ENCODE peak calls at places on chromosomes 4 and X, in eight cellular contexts. One of them, this sample, is unnamed.

GRCh38 chr4:81688085-81688484 is 216.4 kb upstream of the RASGEF1B start:
- DNase-seq in sigmoid colon: no peak
- DNase-seq in colonic mucosa: no peak
- DNase-seq in testis: no peak
- DNase-seq in fibroblast of lung: no peak
- DNase-seq in stomach: no peak
- DNase-seq in heart right ventricle: no peak
- DNase-seq in psoas muscle: no peak
- DNase-seq in this sample: no peak

GRCh38 chr4:139177049-139177887 is at the start of gene ELF2:
- DNase-seq in sigmoid colon: peak; percentile 98
- DNase-seq in colonic mucosa: peak; percentile 94
- DNase-seq in testis: peak; percentile 94
- DNase-seq in fibroblast of lung: peak; percentile 87
- DNase-seq in stomach: peak; percentile 94
- DNase-seq in heart right ventricle: peak; percentile 95
- DNase-seq in psoas muscle: peak; percentile 98
- DNase-seq in this sample: peak; percentile 98

GRCh38 chr4:37780444-37781133 is 45.9 kb upstream of the PGM2 start:
- DNase-seq in sigmoid colon: no peak
- DNase-seq in colonic mucosa: no peak
- DNase-seq in testis: no peak
- DNase-seq in fibroblast of lung: peak; percentile 19
- DNase-seq in stomach: peak; percentile 34
- DNase-seq in heart right ventricle: peak; percentile 31
- DNase-seq in psoas muscle: no peak
- DNase-seq in this sample: no peak

GRCh38 chr4:176443646-176444409 is 124.1 kb downstream of the SPCS3 start:
- DNase-seq in sigmoid colon: no peak
- DNase-seq in colonic mucosa: no peak
- DNase-seq in testis: no peak
- DNase-seq in fibroblast of lung: peak; percentile 95
- DNase-seq in stomach: no peak
- DNase-seq in heart right ventricle: no peak
- DNase-seq in psoas muscle: no peak
- DNase-seq in this sample: no peak

GRCh38 chr4:5933996-5934831 is 41.3 kb upstream of the CRMP1 start:
- DNase-seq in sigmoid colon: no peak
- DNase-seq in colonic mucosa: no peak
- DNase-seq in testis: no peak
- DNase-seq in fibroblast of lung: no peak
- DNase-seq in stomach: no peak
- DNase-seq in heart right ventricle: no peak
- DNase-seq in psoas muscle: no peak
- DNase-seq in this sample: no peak

GRCh38 chr4:81407726-81408125 is 64.0 kb downstream of the RASGEF1B start:
- DNase-seq in sigmoid colon: no peak
- DNase-seq in colonic mucosa: no peak
- DNase-seq in testis: no peak
- DNase-seq in fibroblast of lung: no peak
- DNase-seq in stomach: no peak
- DNase-seq in heart right ventricle: no peak
- DNase-seq in psoas muscle: no peak
- DNase-seq in this sample: no peak

GRCh38 chrX:33434256-33435092 is 223.1 kb upstream of the DMD start:
- DNase-seq in sigmoid colon: peak; percentile 73
- DNase-seq in colonic mucosa: peak; percentile 59
- DNase-seq in testis: peak; percentile 79
- DNase-seq in fibroblast of lung: peak; percentile 14
- DNase-seq in stomach: peak; percentile 60
- DNase-seq in heart right ventricle: peak; percentile 42
- DNase-seq in psoas muscle: no peak
- DNase-seq in this sample: no peak

GRCh38 chrX:46796574-46797191 is 37.8 kb upstream of the SLC9A7 start:
- DNase-seq in sigmoid colon: peak; percentile 76
- DNase-seq in colonic mucosa: peak; percentile 73
- DNase-seq in testis: peak; percentile 88
- DNase-seq in fibroblast of lung: peak; percentile 51
- DNase-seq in stomach: peak; percentile 87
- DNase-seq in heart right ventricle: peak; percentile 66
- DNase-seq in psoas muscle: peak; percentile 79
- DNase-seq in this sample: peak; percentile 85

GRCh38 chr4:56640907-56641493 is 40.1 kb downstream of the HOPX start:
- DNase-seq in sigmoid colon: no peak
- DNase-seq in colonic mucosa: no peak
- DNase-seq in testis: no peak
- DNase-seq in fibroblast of lung: no peak
- DNase-seq in stomach: no peak
- DNase-seq in heart right ventricle: no peak
- DNase-seq in psoas muscle: no peak
- DNase-seq in this sample: no peak

GRCh38 chr4:140135529-140136021 is 18.4 kb downstream of the MAML3 start:
- DNase-seq in sigmoid colon: peak; percentile 75
- DNase-seq in colonic mucosa: no peak
- DNase-seq in testis: peak; percentile 38
- DNase-seq in fibroblast of lung: peak; percentile 74
- DNase-seq in stomach: no peak
- DNase-seq in heart right ventricle: peak; percentile 29
- DNase-seq in psoas muscle: peak; percentile 62
- DNase-seq in this sample: no peak

GRCh38 chr4:171186700-171187099 is 626.5 kb upstream of the GALNTL6 start:
- DNase-seq in sigmoid colon: no peak
- DNase-seq in colonic mucosa: no peak
- DNase-seq in testis: no peak
- DNase-seq in fibroblast of lung: no peak
- DNase-seq in stomach: no peak
- DNase-seq in heart right ventricle: no peak
- DNase-seq in psoas muscle: no peak
- DNase-seq in this sample: no peak

GRCh38 chr4:187019896-187020295 is 296.2 kb upstream of the FAT1 start:
- DNase-seq in sigmoid colon: no peak
- DNase-seq in colonic mucosa: no peak
- DNase-seq in testis: no peak
- DNase-seq in fibroblast of lung: no peak
- DNase-seq in stomach: no peak
- DNase-seq in heart right ventricle: no peak
- DNase-seq in psoas muscle: no peak
- DNase-seq in this sample: no peak

GRCh38 chr4:108342325-108342986 is 173.7 kb upstream of the LEF1 start:
- DNase-seq in sigmoid colon: no peak
- DNase-seq in colonic mucosa: no peak
- DNase-seq in testis: no peak
- DNase-seq in fibroblast of lung: no peak
- DNase-seq in stomach: no peak
- DNase-seq in heart right ventricle: no peak
- DNase-seq in psoas muscle: no peak
- DNase-seq in this sample: no peak

GRCh38 chr4:38133711-38134480 is 173.7 kb downstream of the PTTG2 start:
- DNase-seq in sigmoid colon: no peak
- DNase-seq in colonic mucosa: no peak
- DNase-seq in testis: no peak
- DNase-seq in fibroblast of lung: no peak
- DNase-seq in stomach: no peak
- DNase-seq in heart right ventricle: no peak
- DNase-seq in psoas muscle: no peak
- DNase-seq in this sample: no peak

GRCh38 chr4:30536231-30536630 is 183.9 kb upstream of the PCDH7 start:
- DNase-seq in sigmoid colon: no peak
- DNase-seq in colonic mucosa: no peak
- DNase-seq in testis: no peak
- DNase-seq in fibroblast of lung: peak; percentile 53
- DNase-seq in stomach: no peak
- DNase-seq in heart right ventricle: no peak
- DNase-seq in psoas muscle: no peak
- DNase-seq in this sample: no peak

DNA sequence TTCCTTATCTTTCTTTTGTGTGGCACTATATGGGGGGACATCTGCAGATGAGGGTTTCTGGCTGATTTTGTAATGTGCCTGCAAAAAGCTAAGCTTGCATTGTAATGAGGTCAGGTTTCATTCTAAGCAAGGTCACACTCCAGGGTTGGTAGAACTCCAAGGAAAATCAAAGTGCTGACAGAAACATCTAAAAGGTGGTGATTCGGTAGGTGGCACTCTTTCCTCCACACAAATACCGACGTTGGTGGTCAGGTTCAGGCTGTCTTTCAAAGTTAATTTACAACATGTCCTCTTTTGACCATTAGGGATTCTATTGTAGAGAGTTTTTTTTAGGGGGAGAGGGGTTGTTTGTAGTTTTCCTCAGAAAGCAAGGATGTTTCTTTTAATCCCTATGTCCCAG is 434.4 kb downstream of the PPARGC1A start:
- DNase-seq in sigmoid colon: no peak
- DNase-seq in colonic mucosa: peak; percentile 28
- DNase-seq in testis: peak; percentile 38
- DNase-seq in fibroblast of lung: peak; percentile 14
- DNase-seq in stomach: no peak
- DNase-seq in heart right ventricle: peak; percentile 51
- DNase-seq in psoas muscle: no peak
- DNase-seq in this sample: no peak
- TF ChIP-seq CTCF in sigmoid colon: no peak
- TF ChIP-seq CTCF in colonic mucosa: no peak
- TF ChIP-seq CTCF in testis: no peak
- TF ChIP-seq CTCF in fibroblast of lung: peak; percentile 12
- TF ChIP-seq CTCF in stomach: peak; percentile 12
- TF ChIP-seq CTCF in heart right ventricle: peak; percentile 47
- TF ChIP-seq CTCF in psoas muscle: peak; percentile 24
- TF ChIP-seq CTCF in this sample: no peak

GRCh38 chr4:70892086-70892769 is 9.9 kb upstream of the MOB1B start:
- DNase-seq in sigmoid colon: peak; percentile 67
- DNase-seq in colonic mucosa: peak; percentile 18
- DNase-seq in testis: peak; percentile 36
- DNase-seq in fibroblast of lung: no peak
- DNase-seq in stomach: no peak
- DNase-seq in heart right ventricle: peak; percentile 22
- DNase-seq in psoas muscle: no peak
- DNase-seq in this sample: no peak

GRCh38 chr4:70901607-70901983 is 574 bp upstream of the MOB1B start:
- DNase-seq in sigmoid colon: no peak
- DNase-seq in colonic mucosa: no peak
- DNase-seq in testis: no peak
- DNase-seq in fibroblast of lung: no peak
- DNase-seq in stomach: no peak
- DNase-seq in heart right ventricle: no peak
- DNase-seq in psoas muscle: no peak
- DNase-seq in this sample: no peak

GRCh38 chr4:70895405-70895804 is 6.8 kb upstream of the MOB1B start:
- DNase-seq in sigmoid colon: no peak
- DNase-seq in colonic mucosa: no peak
- DNase-seq in testis: no peak
- DNase-seq in fibroblast of lung: peak; percentile 56
- DNase-seq in stomach: no peak
- DNase-seq in heart right ventricle: peak; percentile 42
- DNase-seq in psoas muscle: no peak
- DNase-seq in this sample: no peak

GRCh38 chr4:70893790-70894189 is 8.4 kb upstream of the MOB1B start:
- DNase-seq in sigmoid colon: no peak
- DNase-seq in colonic mucosa: no peak
- DNase-seq in testis: no peak
- DNase-seq in fibroblast of lung: no peak
- DNase-seq in stomach: no peak
- DNase-seq in heart right ventricle: no peak
- DNase-seq in psoas muscle: no peak
- DNase-seq in this sample: no peak

GRCh38 chr4:70895846-70896435 is 6.2 kb upstream of the MOB1B start:
- DNase-seq in sigmoid colon: no peak
- DNase-seq in colonic mucosa: no peak
- DNase-seq in testis: no peak
- DNase-seq in fibroblast of lung: no peak
- DNase-seq in stomach: no peak
- DNase-seq in heart right ventricle: peak; percentile 23
- DNase-seq in psoas muscle: no peak
- DNase-seq in this sample: no peak
- H3K27ac ChIP-seq in sigmoid colon: no peak overlapping the region
- H3K27ac ChIP-seq in colonic mucosa: no peak overlapping the region
- H3K27ac ChIP-seq in testis: no peak overlapping the region
- H3K27ac ChIP-seq in fibroblast of lung: no peak overlapping the region
- H3K27ac ChIP-seq in stomach: peak overlapping the region; percentile 8
- H3K27ac ChIP-seq in heart right ventricle: peak overlapping the region; percentile 54
- H3K27ac ChIP-seq in psoas muscle: no peak overlapping the region
- H3K27ac ChIP-seq in this sample: no peak overlapping the region

GRCh38 chr4:36256398-36256828 is 12.1 kb upstream of the ARAP2 start:
- DNase-seq in sigmoid colon: no peak
- DNase-seq in colonic mucosa: no peak
- DNase-seq in testis: no peak
- DNase-seq in fibroblast of lung: no peak
- DNase-seq in stomach: no peak
- DNase-seq in heart right ventricle: peak; percentile 32
- DNase-seq in psoas muscle: peak; percentile 47
- DNase-seq in this sample: no peak
- H3K4me3 ChIP-seq in sigmoid colon: no peak overlapping the region
- H3K4me3 ChIP-seq in colonic mucosa: no peak overlapping the region
- H3K4me3 ChIP-seq in testis: no peak overlapping the region
- H3K4me3 ChIP-seq in fibroblast of lung: no peak overlapping the region
- H3K4me3 ChIP-seq in stomach: no peak overlapping the region
- H3K4me3 ChIP-seq in heart right ventricle: no peak overlapping the region
- H3K4me3 ChIP-seq in psoas muscle: no peak overlapping the region
- H3K4me3 ChIP-seq in this sample: no peak overlapping the region

GRCh38 chrX:68808686-68809357 is 20.0 kb upstream of the EFNB1 start:
- DNase-seq in sigmoid colon: no peak
- DNase-seq in colonic mucosa: no peak
- DNase-seq in testis: peak; percentile 53
- DNase-seq in fibroblast of lung: no peak
- DNase-seq in stomach: no peak
- DNase-seq in heart right ventricle: peak; percentile 21
- DNase-seq in psoas muscle: peak; percentile 57
- DNase-seq in this sample: no peak
- TF ChIP-seq CTCF in sigmoid colon: no peak
- TF ChIP-seq CTCF in colonic mucosa: peak; percentile 11
- TF ChIP-seq CTCF in testis: no peak
- TF ChIP-seq CTCF in fibroblast of lung: peak; percentile 26
- TF ChIP-seq CTCF in stomach: no peak
- TF ChIP-seq CTCF in heart right ventricle: peak; percentile 51
- TF ChIP-seq CTCF in psoas muscle: peak; percentile 30
- TF ChIP-seq CTCF in this sample: no peak

GRCh38 chr4:130393246-130394041 is 1297.5 kb downstream of the C4orf33 start:
- DNase-seq in sigmoid colon: no peak
- DNase-seq in colonic mucosa: no peak
- DNase-seq in testis: peak; percentile 30
- DNase-seq in fibroblast of lung: peak; percentile 80
- DNase-seq in stomach: no peak
- DNase-seq in heart right ventricle: no peak
- DNase-seq in psoas muscle: no peak
- DNase-seq in this sample: no peak

DNA sequence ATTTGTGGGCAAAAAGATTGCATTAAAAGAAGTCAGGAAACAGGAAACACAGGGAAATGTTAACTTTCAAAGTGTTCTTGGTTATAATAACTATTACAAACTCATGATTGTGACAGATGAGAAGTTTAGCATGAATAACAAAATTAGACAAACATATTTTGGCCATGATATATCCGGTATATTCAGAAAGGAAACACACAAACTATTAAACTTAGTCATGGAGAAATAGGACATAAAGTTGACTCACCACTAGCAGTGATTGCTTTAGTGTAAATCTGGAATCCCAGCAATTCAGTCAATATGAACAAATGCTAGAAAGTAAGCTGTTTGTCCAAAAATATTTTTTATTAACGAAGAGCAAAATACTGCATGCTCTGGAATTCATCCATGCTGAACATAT is 1299.9 kb downstream of the C4orf33 start:
- DNase-seq in sigmoid colon: no peak
- DNase-seq in colonic mucosa: no peak
- DNase-seq in testis: no peak
- DNase-seq in fibroblast of lung: peak; percentile 76
- DNase-seq in stomach: no peak
- DNase-seq in heart right ventricle: no peak
- DNase-seq in psoas muscle: no peak
- DNase-seq in this sample: no peak
- H3K27ac ChIP-seq in sigmoid colon: no peak overlapping the region
- H3K27ac ChIP-seq in colonic mucosa: no peak overlapping the region
- H3K27ac ChIP-seq in testis: no peak overlapping the region
- H3K27ac ChIP-seq in fibroblast of lung: no peak overlapping the region
- H3K27ac ChIP-seq in stomach: no peak overlapping the region
- H3K27ac ChIP-seq in heart right ventricle: no peak overlapping the region
- H3K27ac ChIP-seq in psoas muscle: no peak overlapping the region
- H3K27ac ChIP-seq in this sample: no peak overlapping the region